ENCODE peak calls at places on chromosomes 5 and 9, in four cellular contexts. One of them, this sample, is unnamed.

GRCh38 chr5:149227168-149227826 is 44.4 kb upstream of the AFAP1L1 start:
- DNase-seq in neural progenitor cell: no peak
- DNase-seq in endothelial cell: no peak
- DNase-seq in B cell: no peak
- DNase-seq in this sample: no peak

GRCh38 chr5:167219296-167219695 is 1072.1 kb upstream of the WWC1 start:
- DNase-seq in neural progenitor cell: peak
- DNase-seq in endothelial cell: no peak
- DNase-seq in B cell: no peak
- DNase-seq in this sample: no peak

GRCh38 chr9:29556746-29557145 is 1983.5 kb upstream of the C9orf72 start:
- DNase-seq in neural progenitor cell: no peak
- DNase-seq in endothelial cell: no peak
- DNase-seq in B cell: no peak
- DNase-seq in this sample: no peak

GRCh38 chr5:64939772-64940510 is 171.2 kb downstream of the CWC27 start:
- DNase-seq in neural progenitor cell: peak
- DNase-seq in endothelial cell: no peak
- DNase-seq in B cell: no peak
- DNase-seq in this sample: no peak

GRCh38 chr9:127282611-127283010 is 18.0 kb downstream of the GARNL3 start:
- DNase-seq in neural progenitor cell: no peak
- DNase-seq in endothelial cell: no peak
- DNase-seq in B cell: no peak
- DNase-seq in this sample: no peak

GRCh38 chr5:127290946-127291763 is 559 bp downstream of the MEGF10 start:
- DNase-seq in neural progenitor cell: peak
- DNase-seq in endothelial cell: no peak
- DNase-seq in B cell: no peak
- DNase-seq in this sample: no peak

GRCh38 chr5:39658861-39659260 is 234.1 kb upstream of the DAB2 start:
- DNase-seq in neural progenitor cell: no peak
- DNase-seq in endothelial cell: no peak
- DNase-seq in B cell: no peak
- DNase-seq in this sample: no peak

GRCh38 chr5:180499684-180500083 is 5.5 kb downstream of the CNOT6 start:
- DNase-seq in neural progenitor cell: no peak
- DNase-seq in endothelial cell: no peak
- DNase-seq in B cell: no peak
- DNase-seq in this sample: no peak

GRCh38 chr9:121529237-121529987 is 29.8 kb upstream of the GGTA1 start:
- DNase-seq in neural progenitor cell: no peak
- DNase-seq in endothelial cell: no peak
- DNase-seq in B cell: no peak
- DNase-seq in this sample: no peak

GRCh38 chr9:94908583-94909249 is 182.2 kb downstream of the AOPEP start:
- DNase-seq in neural progenitor cell: no peak
- DNase-seq in endothelial cell: no peak
- DNase-seq in B cell: no peak
- DNase-seq in this sample: no peak

GRCh38 chr9:12414514-12414913 is 278.7 kb upstream of the TYRP1 start:
- DNase-seq in neural progenitor cell: no peak
- DNase-seq in endothelial cell: no peak
- DNase-seq in B cell: no peak
- DNase-seq in this sample: no peak

GRCh38 chr9:136338511-136338910 is 11.2 kb downstream of the GPSM1 start:
- DNase-seq in neural progenitor cell: no peak
- DNase-seq in endothelial cell: no peak
- DNase-seq in B cell: no peak
- DNase-seq in this sample: no peak

GRCh38 chr9:37787059-37787458 is 2.2 kb upstream of the EXOSC3 start:
- DNase-seq in neural progenitor cell: no peak
- DNase-seq in endothelial cell: no peak
- DNase-seq in B cell: no peak
- DNase-seq in this sample: no peak

GRCh38 chr5:16570121-16570815 is 46.5 kb downstream of the RETREG1 start:
- DNase-seq in neural progenitor cell: no peak
- DNase-seq in endothelial cell: no peak
- DNase-seq in B cell: no peak
- DNase-seq in this sample: no peak

GRCh38 chr5:34914671-34915138 is 599 bp downstream of the RAD1 start:
- DNase-seq in neural progenitor cell: no peak
- DNase-seq in endothelial cell: peak
- DNase-seq in B cell: no peak
- DNase-seq in this sample: no peak

GRCh38 chr9:80555782-80556325 is 984.1 kb downstream of the TLE4 start:
- DNase-seq in neural progenitor cell: no peak
- DNase-seq in endothelial cell: no peak
- DNase-seq in B cell: no peak
- DNase-seq in this sample: no peak

GRCh38 chr9:114016629-114017423 is 61.3 kb downstream of the AMBP start:
- DNase-seq in neural progenitor cell: no peak
- DNase-seq in endothelial cell: peak
- DNase-seq in B cell: no peak
- DNase-seq in this sample: no peak

GRCh38 chr5:157481255-157481654 is 21.2 kb downstream of the NIPAL4 start:
- DNase-seq in neural progenitor cell: no peak
- DNase-seq in endothelial cell: no peak
- DNase-seq in B cell: peak
- DNase-seq in this sample: no peak

GRCh38 chr5:42872865-42873264 is 61.2 kb upstream of the SELENOP start:
- DNase-seq in neural progenitor cell: no peak
- DNase-seq in endothelial cell: no peak
- DNase-seq in B cell: no peak
- DNase-seq in this sample: no peak

GRCh38 chr5:89351975-89352374 is 469.0 kb upstream of the MEF2C start:
- DNase-seq in neural progenitor cell: no peak
- DNase-seq in endothelial cell: no peak
- DNase-seq in B cell: no peak
- DNase-seq in this sample: no peak

GRCh38 chr5:157566902-157567489 is 8.6 kb downstream of the ADAM19 start:
- DNase-seq in neural progenitor cell: no peak
- DNase-seq in endothelial cell: no peak
- DNase-seq in B cell: no peak
- DNase-seq in this sample: no peak

GRCh38 chr5:180438785-180439780 is 55.1 kb upstream of the CNOT6 start:
- DNase-seq in neural progenitor cell: no peak
- DNase-seq in endothelial cell: no peak
- DNase-seq in B cell: no peak
- DNase-seq in this sample: no peak

GRCh38 chr5:43037929-43038510 is 2.1 kb downstream of the ANXA2R start:
- DNase-seq in neural progenitor cell: peak
- DNase-seq in endothelial cell: no peak
- DNase-seq in B cell: peak
- DNase-seq in this sample: peak

DNA sequence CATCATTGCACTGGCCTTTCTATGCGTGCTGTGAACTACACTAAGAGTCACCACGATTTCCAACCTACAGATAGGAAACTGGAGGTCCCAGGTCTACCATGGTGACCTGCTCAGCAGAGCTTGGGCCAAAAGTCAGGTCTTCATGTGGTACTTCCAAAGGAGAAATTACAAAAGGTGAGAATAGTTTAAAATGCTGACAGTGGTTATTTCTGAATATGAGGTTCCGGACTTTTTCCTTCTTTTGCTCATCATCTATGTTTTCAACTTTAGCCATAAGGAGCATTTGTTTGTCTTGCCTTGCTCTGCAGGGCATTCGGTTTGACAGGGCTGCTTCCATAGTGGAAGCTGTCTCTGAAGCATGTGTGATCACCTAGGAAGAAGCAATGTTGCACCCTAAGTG is 282.1 kb upstream of the IRX1 start:
- DNase-seq in neural progenitor cell: no peak
- DNase-seq in endothelial cell: no peak
- DNase-seq in B cell: no peak
- DNase-seq in this sample: no peak
- TF ChIP-seq CTCF in neural progenitor cell: no peak
- TF ChIP-seq CTCF in endothelial cell: no peak
- TF ChIP-seq CTCF in B cell: no peak
- TF ChIP-seq CTCF in this sample: no peak

DNA sequence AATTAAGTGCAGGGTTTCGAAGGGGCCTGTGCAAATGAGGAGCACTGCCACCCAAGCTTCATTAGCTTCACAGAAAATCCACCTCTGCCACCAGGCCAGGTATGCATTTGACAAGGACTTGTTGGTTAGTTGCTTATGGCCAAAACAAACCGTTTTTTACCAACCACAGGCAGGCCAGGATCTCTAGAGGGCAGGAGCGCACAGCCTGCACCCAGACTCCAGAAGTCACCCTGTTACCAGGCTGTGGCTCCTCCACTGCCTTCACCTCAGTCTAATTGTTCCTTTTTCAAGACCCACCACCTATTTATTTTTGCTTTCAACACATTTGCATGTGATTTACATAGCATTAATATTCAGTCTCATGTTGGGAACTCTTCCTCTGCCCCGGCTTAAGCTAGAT is 78.3 kb upstream of the HSPA9 start:
- DNase-seq in neural progenitor cell: no peak
- DNase-seq in endothelial cell: no peak
- DNase-seq in B cell: no peak
- DNase-seq in this sample: no peak
- TF ChIP-seq CTCF in neural progenitor cell: peak
- TF ChIP-seq CTCF in endothelial cell: no peak
- TF ChIP-seq CTCF in B cell: no peak
- TF ChIP-seq CTCF in this sample: peak

GRCh38 chr9:130480673-130481072 is 35.9 kb downstream of the ASS1 start:
- DNase-seq in neural progenitor cell: peak
- DNase-seq in endothelial cell: peak
- DNase-seq in B cell: no peak
- DNase-seq in this sample: no peak
- TF ChIP-seq CTCF in neural progenitor cell: peak
- TF ChIP-seq CTCF in endothelial cell: no peak
- TF ChIP-seq CTCF in B cell: no peak
- TF ChIP-seq CTCF in this sample: no peak

GRCh38 chr5:173318881-173319609 is 9.2 kb downstream of the STC2 start:
- DNase-seq in neural progenitor cell: no peak
- DNase-seq in endothelial cell: no peak
- DNase-seq in B cell: no peak
- DNase-seq in this sample: no peak

GRCh38 chr5:173319610-173320100 is 8.6 kb downstream of the STC2 start:
- DNase-seq in neural progenitor cell: no peak
- DNase-seq in endothelial cell: no peak
- DNase-seq in B cell: no peak
- DNase-seq in this sample: no peak

GRCh38 chr5:173318338-173318737 is 9.9 kb downstream of the STC2 start:
- DNase-seq in neural progenitor cell: no peak
- DNase-seq in endothelial cell: no peak
- DNase-seq in B cell: no peak
- DNase-seq in this sample: no peak

GRCh38 chr5:173321886-173322285 is 6.3 kb downstream of the STC2 start:
- DNase-seq in neural progenitor cell: no peak
- DNase-seq in endothelial cell: no peak
- DNase-seq in B cell: no peak
- DNase-seq in this sample: no peak

GRCh38 chr5:173320259-173320658 is 8.0 kb downstream of the STC2 start:
- DNase-seq in neural progenitor cell: no peak
- DNase-seq in endothelial cell: no peak
- DNase-seq in B cell: no peak
- DNase-seq in this sample: no peak
- TF ChIP-seq CTCF in neural progenitor cell: peak
- TF ChIP-seq CTCF in endothelial cell: no peak
- TF ChIP-seq CTCF in B cell: no peak
- TF ChIP-seq CTCF in this sample: no peak

DNA sequence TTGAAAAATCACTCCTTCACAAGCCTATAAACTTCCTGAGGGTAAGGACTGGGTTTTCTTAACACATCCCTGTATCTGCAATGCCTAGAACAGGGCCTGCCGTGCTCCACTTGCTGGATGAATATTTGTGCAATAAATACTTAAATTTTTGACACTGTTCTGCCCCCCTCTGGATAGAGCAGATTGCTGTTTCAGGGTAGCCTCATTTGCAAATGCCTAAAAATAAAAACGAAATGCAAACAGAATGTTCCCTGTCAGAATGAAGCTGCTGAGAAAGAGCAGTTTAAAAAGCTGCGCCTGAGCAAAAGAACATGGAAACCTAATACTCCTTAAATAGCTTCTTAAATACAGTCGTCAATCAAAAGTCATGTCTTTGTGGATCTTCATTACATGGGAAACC is 385.3 kb downstream of the PRELID2 start:
- DNase-seq in neural progenitor cell: no peak
- DNase-seq in endothelial cell: no peak
- DNase-seq in B cell: no peak
- DNase-seq in this sample: no peak
- TF ChIP-seq CTCF in neural progenitor cell: no peak
- TF ChIP-seq CTCF in endothelial cell: no peak
- TF ChIP-seq CTCF in B cell: no peak
- TF ChIP-seq CTCF in this sample: no peak